ENCODE peak calls at places on chromosomes 2 and 18, in nine cellular contexts. H is renal cortical epithelial cell; G is effector CD4-positive, alpha-beta T cell; E is iPS DF 19.7; P is NCI-H1105; N is stimulated activated CD4-positive, alpha-beta T cell treated with anti-CD3 and anti-CD28 coated beads, Interleukin-4, amount 100 ng/mL, for 1 hour; T is ELR; M is EL; Y is stimulated activated naive CD8-positive, alpha-beta T cell treated with anti-CD3 and anti-CD28 coated beads, Interleukin-15, Interleukin-2, amounts not matched to agents 100 U/mL and 50 U/mL, for 24 hours. L is an unnamed sample.
A peak's percentile ranks its signal among the peaks of the same experiment; 100 is the strongest.

GRCh38 chr2:64330691-64331429 is 123.1 kb upstream of the LGALSL start:
- DNase-seq in H (peak; percentile 76), G (peak; percentile 77), E (peak; percentile 60), P (peak; percentile 91), N (peak; percentile 73), T (peak; percentile 88), M (peak; percentile 80), Y (peak; percentile 83), L (peak; percentile 75)

GRCh38 chr2:57190007-57190406 is 856.6 kb upstream of the VRK2 start:
- DNase-seq in H (no peak), G (no peak), E (no peak), P (no peak), N (no peak), T (no peak), M (no peak), Y (no peak), L (no peak)

GRCh38 chr2:96470636-96471035 is 34.5 kb downstream of the NEURL3 start:
- DNase-seq in H (peak; percentile 13), G (peak; percentile 23), E (no peak), P (no peak), N (peak; percentile 69), T (peak; percentile 62), M (peak; percentile 60), Y (peak; percentile 79), L (no peak)

GRCh38 chr2:241595600-241596140 is 37.1 kb downstream of the BOK start:
- DNase-seq in H (no peak), G (no peak), E (no peak), P (no peak), N (no peak), T (peak; percentile 49), M (no peak), Y (peak; percentile 19), L (no peak)

GRCh38 chr2:71706121-71706520 is 252.8 kb downstream of the DYSF start:
- DNase-seq in H (no peak), G (no peak), E (no peak), P (no peak), N (no peak), T (no peak), M (no peak), Y (no peak), L (no peak)

GRCh38 chr18:62586148-62586774 is 63.4 kb downstream of the ZCCHC2 start:
- DNase-seq in H (peak; percentile 41), G (peak; percentile 27), E (no peak), P (peak; percentile 63), N (peak; percentile 71), T (peak; percentile 76), M (peak; percentile 73), Y (peak; percentile 87), L (peak; percentile 40)

GRCh38 chr2:229714080-229714735 is at the start of gene DNER:
- DNase-seq in H (no peak), G (no peak), E (no peak), P (peak; percentile 60), N (peak; percentile 54), T (peak; percentile 65), M (peak; percentile 28), Y (peak; percentile 55), L (no peak)

GRCh38 chr2:43486604-43487003 is 109.2 kb downstream of the THADA start:
- DNase-seq in H (peak; percentile 56), G (no peak), E (no peak), P (no peak), N (no peak), T (no peak), M (no peak), Y (no peak), L (no peak)

GRCh38 chr2:231667497-231667896 is 40.8 kb upstream of the PTMA start:
- DNase-seq in H (no peak), G (no peak), E (no peak), P (no peak), N (no peak), T (no peak), M (no peak), Y (no peak), L (no peak)

GRCh38 chr2:100178085-100178788 is 35.8 kb upstream of the AFF3 start:
- DNase-seq in H (peak; percentile 40), G (no peak), E (peak; percentile 90), P (no peak), N (no peak), T (peak; percentile 81), M (peak; percentile 55), Y (peak; percentile 32), L (peak; percentile 12)

GRCh38 chr2:66569974-66570373 is 135.0 kb downstream of the MEIS1 start:
- DNase-seq in H (peak; percentile 74), G (no peak), E (no peak), P (no peak), N (no peak), T (peak; percentile 36), M (peak; percentile 48), Y (no peak), L (no peak)

GRCh38 chr2:33583194-33583938 is 15.7 kb downstream of the FAM98A start:
- DNase-seq in H (peak; percentile 19), G (peak; percentile 7), E (no peak), P (no peak), N (no peak), T (peak; percentile 63), M (peak; percentile 53), Y (no peak), L (peak; percentile 29)

GRCh38 chr18:73597832-73598615 is 549.6 kb downstream of the FBXO15 start:
- DNase-seq in H (no peak), G (no peak), E (no peak), P (no peak), N (no peak), T (no peak), M (no peak), Y (no peak), L (no peak)

GRCh38 chr2:166411473-166412230 is 35.9 kb upstream of the SCN9A start:
- DNase-seq in H (peak; percentile 29), G (no peak), E (no peak), P (no peak), N (no peak), T (peak; percentile 84), M (peak; percentile 69), Y (no peak), L (no peak)

GRCh38 chr18:21163647-21164625 is 52.3 kb upstream of the ROCK1 start:
- DNase-seq in H (peak; percentile 61), G (no peak), E (no peak), P (no peak), N (no peak), T (peak; percentile 93), M (peak; percentile 86), Y (no peak), L (no peak)

GRCh38 chr2:150570712-150571111 is 83.2 kb upstream of the RND3 start:
- DNase-seq in H (peak; percentile 98), G (no peak), E (no peak), P (no peak), N (no peak), T (peak; percentile 96), M (peak; percentile 93), Y (no peak), L (no peak)

GRCh38 chr18:79111483-79111882 is 42.3 kb downstream of the ATP9B start:
- DNase-seq in H (no peak), G (no peak), E (no peak), P (no peak), N (no peak), T (no peak), M (no peak), Y (no peak), L (no peak)

GRCh38 chr2:57528499-57528898 is 518.1 kb upstream of the VRK2 start:
- DNase-seq in H (no peak), G (no peak), E (no peak), P (no peak), N (no peak), T (no peak), M (no peak), Y (no peak), L (no peak)

GRCh38 chr2:206343144-206343543 is 68.7 kb downstream of the ZDBF2 start:
- DNase-seq in H (no peak), G (no peak), E (no peak), P (no peak), N (no peak), T (no peak), M (no peak), Y (no peak), L (no peak)

GRCh38 chr2:56464613-56465012 is 280.8 kb downstream of the CCDC85A start:
- DNase-seq in H (no peak), G (no peak), E (no peak), P (no peak), N (no peak), T (no peak), M (peak; percentile 14), Y (no peak), L (no peak)

GRCh38 chr2:163878718-163879117 is 142.9 kb upstream of the FIGN start:
- DNase-seq in H (peak; percentile 19), G (no peak), E (peak; percentile 25), P (no peak), N (no peak), T (peak; percentile 52), M (peak; percentile 32), Y (no peak), L (no peak)

L was measured in NCI-H524.